ENCODE peak calls at places on chromosomes 4 and X, in ten cellular contexts. One of them, this sample, is unnamed.

GRCh38 chr4:84719115-84719514 is 136.2 kb downstream of the CDS1 start:
- DNase-seq in hippocampal formation: no peak
- DNase-seq in amygdala: no peak
- DNase-seq in kidney tubule cell: no peak
- DNase-seq in cerebellar cortex: no peak
- DNase-seq in stimulated activated effector memory CD8-positive, alpha-beta T cell treated with anti-CD3 and anti-CD28 coated beads, Interleukin-12 subunit alpha, Interleukin-12 subunit beta, amount 100 ng/mL, for 72 hours: no peak
- DNase-seq in NCI-H1092 treated with DMSO at 0.1 percent for 48 hours: no peak
- DNase-seq in transverse colon: no peak
- DNase-seq in GM13976: no peak
- DNase-seq in fibroblast of lung: no peak
- DNase-seq in this sample: no peak

GRCh38 chrX:20361890-20362262 is 95.2 kb upstream of the RPS6KA3 start:
- DNase-seq in hippocampal formation: no peak
- DNase-seq in transverse colon: no peak
- DNase-seq in NCI-H1092 treated with DMSO at 0.1 percent for 48 hours: peak
- DNase-seq in cerebellar cortex: no peak
- DNase-seq in GM13976: no peak
- DNase-seq in kidney tubule cell: peak
- DNase-seq in amygdala: no peak
- DNase-seq in stimulated activated effector memory CD8-positive, alpha-beta T cell treated with anti-CD3 and anti-CD28 coated beads, Interleukin-12 subunit alpha, Interleukin-12 subunit beta, amount 100 ng/mL, for 72 hours: no peak
- DNase-seq in fibroblast of lung: peak
- DNase-seq in this sample: no peak

GRCh38 chr4:163143532-163143931 is 23.2 kb downstream of the NAF1 start:
- DNase-seq in kidney tubule cell: no peak
- DNase-seq in NCI-H1092 treated with DMSO at 0.1 percent for 48 hours: no peak
- DNase-seq in transverse colon: peak
- DNase-seq in fibroblast of lung: no peak
- DNase-seq in amygdala: no peak
- DNase-seq in stimulated activated effector memory CD8-positive, alpha-beta T cell treated with anti-CD3 and anti-CD28 coated beads, Interleukin-12 subunit alpha, Interleukin-12 subunit beta, amount 100 ng/mL, for 72 hours: no peak
- DNase-seq in GM13976: no peak
- DNase-seq in hippocampal formation: no peak
- DNase-seq in cerebellar cortex: no peak
- DNase-seq in this sample: no peak

GRCh38 chr4:102438396-102438795 is 62.8 kb upstream of the NFKB1 start:
- DNase-seq in stimulated activated effector memory CD8-positive, alpha-beta T cell treated with anti-CD3 and anti-CD28 coated beads, Interleukin-12 subunit alpha, Interleukin-12 subunit beta, amount 100 ng/mL, for 72 hours: no peak
- DNase-seq in fibroblast of lung: peak
- DNase-seq in hippocampal formation: no peak
- DNase-seq in NCI-H1092 treated with DMSO at 0.1 percent for 48 hours: no peak
- DNase-seq in transverse colon: no peak
- DNase-seq in cerebellar cortex: no peak
- DNase-seq in GM13976: no peak
- DNase-seq in kidney tubule cell: peak
- DNase-seq in amygdala: no peak
- DNase-seq in this sample: peak

GRCh38 chrX:40952855-40953254 is 132.4 kb upstream of the USP9X start:
- DNase-seq in cerebellar cortex: no peak
- DNase-seq in amygdala: no peak
- DNase-seq in NCI-H1092 treated with DMSO at 0.1 percent for 48 hours: no peak
- DNase-seq in GM13976: peak
- DNase-seq in fibroblast of lung: peak
- DNase-seq in hippocampal formation: no peak
- DNase-seq in transverse colon: no peak
- DNase-seq in kidney tubule cell: peak
- DNase-seq in stimulated activated effector memory CD8-positive, alpha-beta T cell treated with anti-CD3 and anti-CD28 coated beads, Interleukin-12 subunit alpha, Interleukin-12 subunit beta, amount 100 ng/mL, for 72 hours: no peak
- DNase-seq in this sample: no peak

GRCh38 chr4:98938386-98938785 is 9.5 kb upstream of the EIF4E start:
- DNase-seq in transverse colon: no peak
- DNase-seq in cerebellar cortex: no peak
- DNase-seq in amygdala: no peak
- DNase-seq in hippocampal formation: no peak
- DNase-seq in fibroblast of lung: peak
- DNase-seq in stimulated activated effector memory CD8-positive, alpha-beta T cell treated with anti-CD3 and anti-CD28 coated beads, Interleukin-12 subunit alpha, Interleukin-12 subunit beta, amount 100 ng/mL, for 72 hours: no peak
- DNase-seq in GM13976: no peak
- DNase-seq in kidney tubule cell: peak
- DNase-seq in NCI-H1092 treated with DMSO at 0.1 percent for 48 hours: no peak
- DNase-seq in this sample: peak

GRCh38 chrX:120021927-120022326 is 55.6 kb downstream of the RHOXF2B start:
- DNase-seq in transverse colon: no peak
- DNase-seq in fibroblast of lung: no peak
- DNase-seq in cerebellar cortex: no peak
- DNase-seq in hippocampal formation: no peak
- DNase-seq in kidney tubule cell: no peak
- DNase-seq in amygdala: no peak
- DNase-seq in NCI-H1092 treated with DMSO at 0.1 percent for 48 hours: peak
- DNase-seq in stimulated activated effector memory CD8-positive, alpha-beta T cell treated with anti-CD3 and anti-CD28 coated beads, Interleukin-12 subunit alpha, Interleukin-12 subunit beta, amount 100 ng/mL, for 72 hours: no peak
- DNase-seq in GM13976: no peak
- DNase-seq in this sample: no peak

GRCh38 chr4:117560329-117560728 is 474.0 kb upstream of the NDST3 start:
- DNase-seq in transverse colon: no peak
- DNase-seq in amygdala: no peak
- DNase-seq in stimulated activated effector memory CD8-positive, alpha-beta T cell treated with anti-CD3 and anti-CD28 coated beads, Interleukin-12 subunit alpha, Interleukin-12 subunit beta, amount 100 ng/mL, for 72 hours: no peak
- DNase-seq in NCI-H1092 treated with DMSO at 0.1 percent for 48 hours: no peak
- DNase-seq in cerebellar cortex: peak
- DNase-seq in GM13976: no peak
- DNase-seq in fibroblast of lung: peak
- DNase-seq in kidney tubule cell: peak
- DNase-seq in hippocampal formation: peak
- DNase-seq in this sample: peak

GRCh38 chr4:2728221-2728620 is 27.9 kb downstream of the TNIP2 start:
- DNase-seq in transverse colon: no peak
- DNase-seq in GM13976: no peak
- DNase-seq in stimulated activated effector memory CD8-positive, alpha-beta T cell treated with anti-CD3 and anti-CD28 coated beads, Interleukin-12 subunit alpha, Interleukin-12 subunit beta, amount 100 ng/mL, for 72 hours: no peak
- DNase-seq in amygdala: no peak
- DNase-seq in kidney tubule cell: no peak
- DNase-seq in hippocampal formation: no peak
- DNase-seq in fibroblast of lung: no peak
- DNase-seq in cerebellar cortex: no peak
- DNase-seq in NCI-H1092 treated with DMSO at 0.1 percent for 48 hours: no peak
- DNase-seq in this sample: no peak

GRCh38 chr4:52752921-52753320 is 1.7 kb upstream of the ERVMER34-1 start:
- DNase-seq in stimulated activated effector memory CD8-positive, alpha-beta T cell treated with anti-CD3 and anti-CD28 coated beads, Interleukin-12 subunit alpha, Interleukin-12 subunit beta, amount 100 ng/mL, for 72 hours: no peak
- DNase-seq in GM13976: no peak
- DNase-seq in kidney tubule cell: no peak
- DNase-seq in amygdala: no peak
- DNase-seq in NCI-H1092 treated with DMSO at 0.1 percent for 48 hours: no peak
- DNase-seq in cerebellar cortex: no peak
- DNase-seq in hippocampal formation: no peak
- DNase-seq in fibroblast of lung: no peak
- DNase-seq in transverse colon: no peak
- DNase-seq in this sample: no peak

GRCh38 chr4:111404673-111405072 is 740.6 kb upstream of the FAM241A start:
- DNase-seq in amygdala: no peak
- DNase-seq in fibroblast of lung: no peak
- DNase-seq in stimulated activated effector memory CD8-positive, alpha-beta T cell treated with anti-CD3 and anti-CD28 coated beads, Interleukin-12 subunit alpha, Interleukin-12 subunit beta, amount 100 ng/mL, for 72 hours: no peak
- DNase-seq in GM13976: no peak
- DNase-seq in transverse colon: no peak
- DNase-seq in NCI-H1092 treated with DMSO at 0.1 percent for 48 hours: no peak
- DNase-seq in hippocampal formation: no peak
- DNase-seq in cerebellar cortex: no peak
- DNase-seq in kidney tubule cell: no peak
- DNase-seq in this sample: no peak

GRCh38 chr4:76489799-76490176 is 54.8 kb downstream of the SHROOM3 start:
- DNase-seq in kidney tubule cell: no peak
- DNase-seq in hippocampal formation: no peak
- DNase-seq in fibroblast of lung: peak
- DNase-seq in amygdala: no peak
- DNase-seq in GM13976: no peak
- DNase-seq in transverse colon: no peak
- DNase-seq in cerebellar cortex: no peak
- DNase-seq in stimulated activated effector memory CD8-positive, alpha-beta T cell treated with anti-CD3 and anti-CD28 coated beads, Interleukin-12 subunit alpha, Interleukin-12 subunit beta, amount 100 ng/mL, for 72 hours: no peak
- DNase-seq in NCI-H1092 treated with DMSO at 0.1 percent for 48 hours: no peak
- DNase-seq in this sample: no peak

GRCh38 chr4:7904942-7905341 is 34.7 kb downstream of the AFAP1 start:
- DNase-seq in hippocampal formation: peak
- DNase-seq in GM13976: no peak
- DNase-seq in kidney tubule cell: no peak
- DNase-seq in NCI-H1092 treated with DMSO at 0.1 percent for 48 hours: no peak
- DNase-seq in transverse colon: no peak
- DNase-seq in amygdala: no peak
- DNase-seq in fibroblast of lung: peak
- DNase-seq in cerebellar cortex: peak
- DNase-seq in stimulated activated effector memory CD8-positive, alpha-beta T cell treated with anti-CD3 and anti-CD28 coated beads, Interleukin-12 subunit alpha, Interleukin-12 subunit beta, amount 100 ng/mL, for 72 hours: no peak
- DNase-seq in this sample: peak

GRCh38 chr4:68732653-68733466 is 62.4 kb upstream of the UGT2B15 start:
- DNase-seq in fibroblast of lung: no peak
- DNase-seq in cerebellar cortex: no peak
- DNase-seq in GM13976: no peak
- DNase-seq in amygdala: no peak
- DNase-seq in stimulated activated effector memory CD8-positive, alpha-beta T cell treated with anti-CD3 and anti-CD28 coated beads, Interleukin-12 subunit alpha, Interleukin-12 subunit beta, amount 100 ng/mL, for 72 hours: no peak
- DNase-seq in NCI-H1092 treated with DMSO at 0.1 percent for 48 hours: no peak
- DNase-seq in hippocampal formation: no peak
- DNase-seq in kidney tubule cell: peak
- DNase-seq in transverse colon: no peak
- DNase-seq in this sample: no peak

This sample was measured in mammary epithelial cell.